ENCODE peak calls at places on chromosomes 6 and 20, in eight cellular contexts. One of them, this sample, is unnamed.

GRCh38 chr6:106141441-106142237 is 55.5 kb downstream of the PRDM1 start:
- DNase-seq in esophagus squamous epithelium: no peak
- DNase-seq in CD4-positive, CD25-positive, alpha-beta regulatory T cell: peak
- DNase-seq in NCI-H1930: no peak
- DNase-seq in astrocyte of the hippocampus: no peak
- DNase-seq in stimulated activated CD4-positive, alpha-beta T cell treated with anti-CD3 and anti-CD28 coated beads, Interleukin-2, amount 100 ng/mL, for 48 hours: no peak
- DNase-seq in activated T-helper 1 cell treated with anti-CD3 and anti-CD28 coated beads, Interleukin-2, amount 50 U/mL, for 16 hours: no peak
- DNase-seq in H9: no peak
- DNase-seq in this sample: no peak

GRCh38 chr6:6684365-6684833 is 95.9 kb downstream of the LY86 start:
- DNase-seq in esophagus squamous epithelium: no peak
- DNase-seq in CD4-positive, CD25-positive, alpha-beta regulatory T cell: peak
- DNase-seq in NCI-H1930: no peak
- DNase-seq in astrocyte of the hippocampus: no peak
- DNase-seq in stimulated activated CD4-positive, alpha-beta T cell treated with anti-CD3 and anti-CD28 coated beads, Interleukin-2, amount 100 ng/mL, for 48 hours: peak
- DNase-seq in activated T-helper 1 cell treated with anti-CD3 and anti-CD28 coated beads, Interleukin-2, amount 50 U/mL, for 16 hours: no peak
- DNase-seq in H9: no peak
- DNase-seq in this sample: peak

GRCh38 chr6:68144667-68145066 is 490.4 kb upstream of the ADGRB3 start:
- DNase-seq in esophagus squamous epithelium: no peak
- DNase-seq in CD4-positive, CD25-positive, alpha-beta regulatory T cell: no peak
- DNase-seq in NCI-H1930: no peak
- DNase-seq in astrocyte of the hippocampus: no peak
- DNase-seq in stimulated activated CD4-positive, alpha-beta T cell treated with anti-CD3 and anti-CD28 coated beads, Interleukin-2, amount 100 ng/mL, for 48 hours: no peak
- DNase-seq in activated T-helper 1 cell treated with anti-CD3 and anti-CD28 coated beads, Interleukin-2, amount 50 U/mL, for 16 hours: no peak
- DNase-seq in H9: no peak
- DNase-seq in this sample: no peak

GRCh38 chr6:3895805-3896204 is 46.6 kb downstream of the FAM50B start:
- DNase-seq in esophagus squamous epithelium: no peak
- DNase-seq in CD4-positive, CD25-positive, alpha-beta regulatory T cell: no peak
- DNase-seq in NCI-H1930: no peak
- DNase-seq in astrocyte of the hippocampus: no peak
- DNase-seq in stimulated activated CD4-positive, alpha-beta T cell treated with anti-CD3 and anti-CD28 coated beads, Interleukin-2, amount 100 ng/mL, for 48 hours: no peak
- DNase-seq in activated T-helper 1 cell treated with anti-CD3 and anti-CD28 coated beads, Interleukin-2, amount 50 U/mL, for 16 hours: no peak
- DNase-seq in H9: no peak
- DNase-seq in this sample: no peak

GRCh38 chr6:140303218-140303949 is 928.9 kb upstream of the CITED2 start:
- DNase-seq in esophagus squamous epithelium: no peak
- DNase-seq in CD4-positive, CD25-positive, alpha-beta regulatory T cell: no peak
- DNase-seq in NCI-H1930: no peak
- DNase-seq in astrocyte of the hippocampus: no peak
- DNase-seq in stimulated activated CD4-positive, alpha-beta T cell treated with anti-CD3 and anti-CD28 coated beads, Interleukin-2, amount 100 ng/mL, for 48 hours: no peak
- DNase-seq in activated T-helper 1 cell treated with anti-CD3 and anti-CD28 coated beads, Interleukin-2, amount 50 U/mL, for 16 hours: no peak
- DNase-seq in H9: no peak
- DNase-seq in this sample: no peak

GRCh38 chr20:54534101-54534500 is 58.7 kb downstream of the DOK5 start:
- DNase-seq in esophagus squamous epithelium: no peak
- DNase-seq in CD4-positive, CD25-positive, alpha-beta regulatory T cell: no peak
- DNase-seq in NCI-H1930: no peak
- DNase-seq in astrocyte of the hippocampus: no peak
- DNase-seq in stimulated activated CD4-positive, alpha-beta T cell treated with anti-CD3 and anti-CD28 coated beads, Interleukin-2, amount 100 ng/mL, for 48 hours: no peak
- DNase-seq in activated T-helper 1 cell treated with anti-CD3 and anti-CD28 coated beads, Interleukin-2, amount 50 U/mL, for 16 hours: no peak
- DNase-seq in H9: no peak
- DNase-seq in this sample: no peak

GRCh38 chr6:123747515-123747914 is 56.1 kb upstream of the NKAIN2 start:
- DNase-seq in esophagus squamous epithelium: no peak
- DNase-seq in CD4-positive, CD25-positive, alpha-beta regulatory T cell: no peak
- DNase-seq in NCI-H1930: peak
- DNase-seq in astrocyte of the hippocampus: peak
- DNase-seq in stimulated activated CD4-positive, alpha-beta T cell treated with anti-CD3 and anti-CD28 coated beads, Interleukin-2, amount 100 ng/mL, for 48 hours: no peak
- DNase-seq in activated T-helper 1 cell treated with anti-CD3 and anti-CD28 coated beads, Interleukin-2, amount 50 U/mL, for 16 hours: no peak
- DNase-seq in H9: no peak
- DNase-seq in this sample: no peak

GRCh38 chr20:34946661-34947060 is 8.9 kb downstream of the GSS start:
- DNase-seq in esophagus squamous epithelium: no peak
- DNase-seq in CD4-positive, CD25-positive, alpha-beta regulatory T cell: no peak
- DNase-seq in NCI-H1930: no peak
- DNase-seq in astrocyte of the hippocampus: no peak
- DNase-seq in stimulated activated CD4-positive, alpha-beta T cell treated with anti-CD3 and anti-CD28 coated beads, Interleukin-2, amount 100 ng/mL, for 48 hours: no peak
- DNase-seq in activated T-helper 1 cell treated with anti-CD3 and anti-CD28 coated beads, Interleukin-2, amount 50 U/mL, for 16 hours: no peak
- DNase-seq in H9: no peak
- DNase-seq in this sample: no peak

GRCh38 chr6:87697581-87698552 is 4.2 kb downstream of the AKIRIN2 start:
- DNase-seq in esophagus squamous epithelium: no peak
- DNase-seq in CD4-positive, CD25-positive, alpha-beta regulatory T cell: no peak
- DNase-seq in NCI-H1930: no peak
- DNase-seq in astrocyte of the hippocampus: peak
- DNase-seq in stimulated activated CD4-positive, alpha-beta T cell treated with anti-CD3 and anti-CD28 coated beads, Interleukin-2, amount 100 ng/mL, for 48 hours: no peak
- DNase-seq in activated T-helper 1 cell treated with anti-CD3 and anti-CD28 coated beads, Interleukin-2, amount 50 U/mL, for 16 hours: no peak
- DNase-seq in H9: no peak
- DNase-seq in this sample: no peak

GRCh38 chr6:151388997-151389639 is 2.2 kb downstream of the ZBTB2 start:
- DNase-seq in esophagus squamous epithelium: no peak
- DNase-seq in CD4-positive, CD25-positive, alpha-beta regulatory T cell: peak
- DNase-seq in NCI-H1930: no peak
- DNase-seq in astrocyte of the hippocampus: no peak
- DNase-seq in stimulated activated CD4-positive, alpha-beta T cell treated with anti-CD3 and anti-CD28 coated beads, Interleukin-2, amount 100 ng/mL, for 48 hours: no peak
- DNase-seq in activated T-helper 1 cell treated with anti-CD3 and anti-CD28 coated beads, Interleukin-2, amount 50 U/mL, for 16 hours: no peak
- DNase-seq in H9: no peak
- DNase-seq in this sample: no peak

GRCh38 chr20:5650191-5650691 is 100.0 kb upstream of the SHLD1 start:
- DNase-seq in esophagus squamous epithelium: no peak
- DNase-seq in CD4-positive, CD25-positive, alpha-beta regulatory T cell: peak
- DNase-seq in NCI-H1930: no peak
- DNase-seq in astrocyte of the hippocampus: no peak
- DNase-seq in stimulated activated CD4-positive, alpha-beta T cell treated with anti-CD3 and anti-CD28 coated beads, Interleukin-2, amount 100 ng/mL, for 48 hours: no peak
- DNase-seq in activated T-helper 1 cell treated with anti-CD3 and anti-CD28 coated beads, Interleukin-2, amount 50 U/mL, for 16 hours: no peak
- DNase-seq in H9: no peak
- DNase-seq in this sample: no peak

GRCh38 chr6:140915001-140915950 is 1217.4 kb upstream of the GJE1 start:
- DNase-seq in esophagus squamous epithelium: no peak
- DNase-seq in CD4-positive, CD25-positive, alpha-beta regulatory T cell: no peak
- DNase-seq in NCI-H1930: peak
- DNase-seq in astrocyte of the hippocampus: no peak
- DNase-seq in stimulated activated CD4-positive, alpha-beta T cell treated with anti-CD3 and anti-CD28 coated beads, Interleukin-2, amount 100 ng/mL, for 48 hours: no peak
- DNase-seq in activated T-helper 1 cell treated with anti-CD3 and anti-CD28 coated beads, Interleukin-2, amount 50 U/mL, for 16 hours: no peak
- DNase-seq in H9: no peak
- DNase-seq in this sample: no peak

GRCh38 chr6:114344216-114344970 is 1.6 kb upstream of the HS3ST5 start:
- DNase-seq in esophagus squamous epithelium: no peak
- DNase-seq in CD4-positive, CD25-positive, alpha-beta regulatory T cell: no peak
- DNase-seq in NCI-H1930: no peak
- DNase-seq in astrocyte of the hippocampus: no peak
- DNase-seq in stimulated activated CD4-positive, alpha-beta T cell treated with anti-CD3 and anti-CD28 coated beads, Interleukin-2, amount 100 ng/mL, for 48 hours: no peak
- DNase-seq in activated T-helper 1 cell treated with anti-CD3 and anti-CD28 coated beads, Interleukin-2, amount 50 U/mL, for 16 hours: no peak
- DNase-seq in H9: no peak
- DNase-seq in this sample: no peak

GRCh38 chr6:14925627-14926026 is 320.2 kb upstream of the JARID2 start:
- DNase-seq in esophagus squamous epithelium: no peak
- DNase-seq in CD4-positive, CD25-positive, alpha-beta regulatory T cell: no peak
- DNase-seq in NCI-H1930: no peak
- DNase-seq in astrocyte of the hippocampus: no peak
- DNase-seq in stimulated activated CD4-positive, alpha-beta T cell treated with anti-CD3 and anti-CD28 coated beads, Interleukin-2, amount 100 ng/mL, for 48 hours: no peak
- DNase-seq in activated T-helper 1 cell treated with anti-CD3 and anti-CD28 coated beads, Interleukin-2, amount 50 U/mL, for 16 hours: no peak
- DNase-seq in H9: no peak
- DNase-seq in this sample: no peak

GRCh38 chr6:125818659-125819297 is 28.0 kb downstream of the NCOA7 start:
- DNase-seq in esophagus squamous epithelium: no peak
- DNase-seq in CD4-positive, CD25-positive, alpha-beta regulatory T cell: no peak
- DNase-seq in NCI-H1930: no peak
- DNase-seq in astrocyte of the hippocampus: no peak
- DNase-seq in stimulated activated CD4-positive, alpha-beta T cell treated with anti-CD3 and anti-CD28 coated beads, Interleukin-2, amount 100 ng/mL, for 48 hours: no peak
- DNase-seq in activated T-helper 1 cell treated with anti-CD3 and anti-CD28 coated beads, Interleukin-2, amount 50 U/mL, for 16 hours: no peak
- DNase-seq in H9: no peak
- DNase-seq in this sample: no peak

This sample was measured in GM12892.